ENCODE peak calls at places on chromosomes 5 and 9, in four cellular contexts. V, I, Q and R are unnamed samples.

GRCh38 chr5:142911775-142912174 is 141.6 kb downstream of the ARHGAP26 start:
- DNase-seq in V (no peak), Q (no peak), I (no peak), R (no peak)

GRCh38 chr5:57653636-57654290 is 171.2 kb upstream of the ACTBL2 start:
- DNase-seq in Q (no peak), V (no peak), I (no peak), R (no peak)

GRCh38 chr5:175686826-175687225 is 29.0 kb downstream of the HRH2 start:
- DNase-seq in I (no peak), Q (no peak), V (no peak), R (no peak)

GRCh38 chr9:128054090-128054489 is 13.0 kb downstream of the NAIF1 start:
- DNase-seq in V (no peak), I (no peak), Q (no peak), R (no peak)

GRCh38 chr5:57382665-57383064 is 99.9 kb downstream of the ACTBL2 start:
- DNase-seq in V (no peak), I (no peak), Q (no peak), R (no peak)

GRCh38 chr9:36102742-36103495 is 33.6 kb upstream of the GLIPR2 start:
- DNase-seq in Q (peak; percentile 58), I (peak; percentile 73), V (peak; percentile 36), R (peak; percentile 74)

GRCh38 chr9:21295992-21296391 is 9.1 kb downstream of the IFNA5 start:
- DNase-seq in Q (no peak), I (no peak), V (no peak), R (no peak)

GRCh38 chr5:113503146-113503545 is 10.3 kb upstream of the YTHDC2 start:
- DNase-seq in I (no peak), Q (no peak), V (no peak), R (no peak)

DNA sequence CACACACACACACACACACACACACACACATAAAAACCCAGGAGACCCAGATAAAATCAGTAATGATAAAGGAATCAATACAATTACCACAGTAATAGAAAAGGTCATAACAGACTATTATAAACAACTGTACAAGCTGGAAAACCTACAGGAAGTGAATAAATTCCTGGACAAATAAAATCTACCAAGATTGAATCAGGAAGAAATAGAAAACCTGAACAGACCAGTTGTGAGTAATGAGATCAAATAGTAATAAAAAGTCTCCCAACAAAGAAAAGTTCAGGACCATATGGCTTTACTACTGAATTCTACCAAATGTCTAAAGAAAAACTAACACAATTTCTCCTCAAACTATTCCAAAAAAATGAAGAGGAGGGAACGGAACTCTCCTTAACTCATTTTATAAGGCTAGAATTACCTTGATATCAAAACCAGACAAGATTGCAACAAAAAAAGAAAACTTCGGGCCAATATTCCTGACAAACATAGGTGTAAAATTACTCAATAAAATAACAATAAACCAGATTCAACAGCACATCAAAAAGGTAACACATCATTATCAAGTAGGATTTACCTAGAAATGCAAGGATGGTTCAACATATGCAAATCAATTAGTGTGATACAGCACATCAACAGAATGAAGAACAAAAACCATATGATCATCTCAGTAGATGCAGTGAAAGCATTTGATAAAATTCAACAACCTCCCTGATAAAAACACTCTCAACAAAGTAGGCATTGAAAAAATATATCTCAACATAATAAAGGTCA is 325.2 kb upstream of the POU5F2 start:
- DNase-seq in I (no peak), Q (no peak), V (no peak), R (no peak)
- TF ChIP-seq FOXM1 in I (no peak), Q (no peak), V (no peak), R (no peak)

DNA sequence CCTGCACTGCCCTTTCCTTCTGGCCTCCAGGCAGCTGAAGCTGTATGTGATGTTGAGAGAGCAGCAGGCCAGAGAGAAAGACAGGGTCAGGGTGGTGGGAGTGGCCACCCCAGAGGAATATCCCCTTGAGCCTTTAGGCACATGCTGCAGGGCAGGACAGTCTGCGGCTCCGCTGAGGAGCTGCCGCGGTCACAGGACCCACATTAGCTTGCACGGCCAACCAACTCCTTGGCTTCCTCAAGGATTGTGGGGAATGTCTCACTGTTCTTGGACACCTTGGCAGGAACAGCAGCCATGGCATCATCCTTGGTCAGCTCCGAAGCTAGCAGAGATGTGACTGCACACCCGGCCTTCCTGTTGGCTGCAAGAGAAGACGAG is 27.8 kb downstream of the PCDHGC5 start:
- DNase-seq in V (no peak), I (no peak), Q (no peak), R (no peak)
- H3K4me2 ChIP-seq in V (no peak overlapping the region), I (no peak overlapping the region), Q (no peak overlapping the region), R (no peak overlapping the region)

GRCh38 chr5:37045703-37046102 is 169.1 kb downstream of the NIPBL start:
- DNase-seq in Q (no peak), I (no peak), V (no peak), R (no peak)

GRCh38 chr5:37039824-37040223 is 163.3 kb downstream of the NIPBL start:
- DNase-seq in V (no peak), I (no peak), Q (no peak), R (no peak)

GRCh38 chr5:37047947-37048346 is 171.4 kb downstream of the NIPBL start:
- DNase-seq in V (no peak), Q (peak; percentile 12), I (no peak), R (no peak)

GRCh38 chr5:37043693-37044092 is 167.1 kb downstream of the NIPBL start:
- DNase-seq in Q (no peak), I (peak; percentile 3), V (no peak), R (no peak)

GRCh38 chr5:37044120-37044519 is 167.6 kb downstream of the NIPBL start:
- DNase-seq in Q (no peak), I (no peak), V (no peak), R (no peak)
- TF ChIP-seq FOXM1 in Q (no peak), I (no peak), V (no peak), R (no peak)

GRCh38 chr9:122406264-122406890 is 35.6 kb downstream of the PTGS1 start:
- DNase-seq in I (no peak), Q (no peak), V (no peak), R (peak; percentile 54)
- H3K4me2 ChIP-seq in I (no peak overlapping the region), Q (no peak overlapping the region), V (no peak overlapping the region), R (peak overlapping the region; percentile 33)

DNA sequence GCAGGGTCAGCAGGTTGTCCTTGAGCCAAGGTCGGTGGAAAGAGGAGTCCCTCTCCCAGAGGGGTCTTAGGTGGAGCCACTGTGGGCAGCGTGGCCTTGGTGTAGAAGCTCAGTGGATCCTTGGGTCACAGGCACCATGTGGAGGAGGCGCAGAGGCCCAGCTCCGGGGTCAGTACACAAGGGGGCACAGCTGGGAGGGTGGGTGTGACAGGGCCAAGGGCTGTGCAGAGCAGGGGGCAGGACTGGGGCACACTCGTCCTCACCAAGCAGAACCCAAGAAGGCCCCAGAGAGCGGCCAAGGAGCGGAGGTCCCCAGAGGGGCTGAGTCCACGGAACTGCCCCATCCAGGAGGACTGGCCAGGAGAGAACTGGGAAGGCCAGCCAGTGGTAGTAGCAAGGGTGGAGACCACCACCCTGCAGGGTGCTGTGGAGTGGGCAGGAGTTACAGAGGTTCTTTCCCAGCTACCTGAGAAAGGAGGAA is 2.4 kb upstream of the LPCAT1 start:
- DNase-seq in Q (no peak), I (no peak), V (no peak), R (no peak)
- TF ChIP-seq FOXM1 in Q (no peak), I (no peak), V (no peak), R (no peak)